ENCODE peak calls at places on chromosomes 12 and 14, in seven cellular contexts. N, Q, Y, K, E, L and X are unnamed samples.

GRCh38 chr12:79901506-79901905 is 33.4 kb downstream of the PPP1R12A start:
- DNase-seq in L (no peak), N (no peak), Y (no peak), E (no peak), K (no peak), Q (no peak), X (no peak)

GRCh38 chr12:4265280-4265679 is 8.3 kb upstream of the CCND2 start:
- DNase-seq in L (no peak), K (no peak), N (no peak), Q (no peak), E (no peak), Y (no peak), X (no peak)

GRCh38 chr12:63045020-63045860 is 105.8 kb downstream of the AVPR1A start:
- DNase-seq in L (no peak), N (no peak), Y (no peak), E (no peak), K (no peak), Q (no peak), X (peak)

GRCh38 chr14:23034498-23035302 is at the start of gene PSMB5:
- DNase-seq in K (peak), Q (peak), L (peak), N (peak), Y (peak), E (no peak), X (peak)

GRCh38 chr12:43332977-43333649 is 218.9 kb downstream of the ADAMTS20 start:
- DNase-seq in Q (no peak), N (no peak), Y (no peak), K (no peak), E (no peak), L (no peak), X (no peak)

GRCh38 chr14:58332514-58332913 is 34.2 kb downstream of the ARID4A start:
- DNase-seq in N (no peak), E (no peak), L (no peak), K (no peak), Y (no peak), Q (no peak), X (no peak)

GRCh38 chr14:35155962-35156361 is 33.6 kb downstream of the PRORP start:
- DNase-seq in E (no peak), K (no peak), N (peak), L (no peak), Y (no peak), Q (no peak), X (no peak)

GRCh38 chr14:97380539-97380941 is 583.4 kb downstream of the VRK1 start:
- DNase-seq in Y (no peak), Q (no peak), E (no peak), K (no peak), L (no peak), N (no peak), X (peak)

GRCh38 chr14:55062517-55063351 is 11.3 kb downstream of the MAPK1IP1L start:
- DNase-seq in Y (no peak), N (no peak), E (no peak), L (peak), K (no peak), Q (no peak), X (no peak)

GRCh38 chr12:20946732-20947131 is 136.2 kb downstream of the SLCO1B3 start:
- DNase-seq in Q (no peak), K (no peak), E (no peak), L (no peak), Y (no peak), N (peak), X (no peak)

GRCh38 chr12:104049278-104050257 is at the start of gene GLT8D2:
- DNase-seq in L (peak), Y (peak), N (peak), Q (no peak), K (peak), E (no peak), X (peak)

GRCh38 chr12:127143020-127143419 is 1124.0 kb upstream of the TMEM132C start:
- DNase-seq in E (no peak), L (no peak), Q (no peak), N (no peak), Y (no peak), K (no peak), X (no peak)

GRCh38 chr12:115597157-115597712 is 680.3 kb downstream of the MED13L start:
- DNase-seq in E (no peak), K (no peak), Y (no peak), N (no peak), L (no peak), Q (no peak), X (peak)

GRCh38 chr12:12086975-12087692 is 16.4 kb downstream of the BCL2L14 start:
- DNase-seq in Y (no peak), L (no peak), E (no peak), K (no peak), Q (no peak), N (no peak), X (no peak)

GRCh38 chr12:132776816-132777568 is 15.4 kb upstream of the ANKLE2 start:
- DNase-seq in N (peak), E (no peak), Q (no peak), Y (peak), K (no peak), L (peak), X (no peak)

GRCh38 chr12:76026643-76027063 is 4.9 kb downstream of the PHLDA1 start:
- DNase-seq in L (no peak), K (no peak), N (no peak), E (no peak), Q (no peak), Y (no peak), X (no peak)

GRCh38 chr14:92991536-92991935 is 68.6 kb downstream of the CHGA start:
- DNase-seq in E (no peak), L (no peak), Y (no peak), K (no peak), Q (no peak), N (no peak), X (no peak)

GRCh38 chr14:22544881-22545420 is 44.1 kb downstream of the DAD1 start:
- DNase-seq in N (no peak), L (no peak), Q (no peak), E (no peak), Y (no peak), K (no peak), X (no peak)

GRCh38 chr14:95268350-95268749 is 51.4 kb downstream of the CLMN start:
- DNase-seq in Y (no peak), Q (no peak), N (no peak), L (no peak), K (no peak), E (no peak), X (no peak)

GRCh38 chr12:52600475-52600874 is 788 bp downstream of the KRT72 start:
- DNase-seq in N (no peak), Y (no peak), K (no peak), L (no peak), E (no peak), Q (no peak), X (no peak)

GRCh38 chr12:68178774-68179439 is 19.4 kb upstream of the IFNG start:
- DNase-seq in K (no peak), E (no peak), L (no peak), N (no peak), Q (no peak), Y (no peak), X (no peak)

GRCh38 chr12:24909667-24910066 is 39.2 kb downstream of the BCAT1 start:
- DNase-seq in K (no peak), E (peak), L (peak), Y (no peak), Q (no peak), N (peak), X (peak)

GRCh38 chr12:32896438-32897275 is at the start of gene PKP2:
- DNase-seq in Y (peak), Q (no peak), L (peak), K (peak), N (peak), E (no peak), X (peak)

GRCh38 chr14:106507354-106507753 is 981.0 kb downstream of the TMEM121 start:
- DNase-seq in E (no peak), Q (no peak), L (no peak), Y (no peak), N (no peak), K (no peak), X (no peak)

GRCh38 chr12:42322567-42322966 is 3.3 kb downstream of the ZCRB1 start:
- DNase-seq in L (no peak), N (peak), Y (no peak), Q (no peak), K (no peak), E (no peak), X (no peak)

GRCh38 chr12:117202556-117202955 is 12.3 kb upstream of the FBXO21 start:
- DNase-seq in Y (no peak), Q (no peak), E (no peak), L (no peak), N (no peak), K (no peak), X (no peak)

GRCh38 chr14:100430571-100430970 is 107.4 kb downstream of the SLC25A47 start:
- DNase-seq in Y (no peak), L (no peak), N (no peak), E (no peak), Q (no peak), K (no peak), X (no peak)

GRCh38 chr12:12713932-12714275 is 3.3 kb upstream of the CDKN1B start:
- DNase-seq in E (no peak), L (no peak), K (no peak), Q (no peak), N (no peak), Y (no peak), X (no peak)

GRCh38 chr12:72075401-72075800 is 136.8 kb downstream of the TPH2 start:
- DNase-seq in L (no peak), K (no peak), N (no peak), Q (no peak), E (no peak), Y (no peak), X (no peak)

GRCh38 chr12:95142752-95143151 is 69.3 kb upstream of the NR2C1 start:
- DNase-seq in K (no peak), L (no peak), N (no peak), E (no peak), Q (no peak), Y (no peak), X (no peak)

GRCh38 chr14:70245026-70245425 is 56.3 kb upstream of the SLC8A3 start:
- DNase-seq in Q (no peak), L (no peak), K (no peak), E (no peak), N (no peak), Y (no peak), X (no peak)
- TF ChIP-seq POLR2A in Q (no peak), L (no peak), K (no peak), E (no peak), N (no peak), Y (no peak), X (no peak)

GRCh38 chr12:121135320-121135719 is 2.6 kb downstream of the P2RX7 start:
- DNase-seq in N (no peak), Y (no peak), E (no peak), K (no peak), Q (no peak), L (no peak), X (no peak)

GRCh38 chr12:121133838-121134237 is 1.2 kb downstream of the P2RX7 start:
- DNase-seq in Y (no peak), K (no peak), E (no peak), Q (no peak), L (no peak), N (no peak), X (no peak)

GRCh38 chr12:121131941-121132341 is 735 bp upstream of the P2RX7 start:
- DNase-seq in N (no peak), Y (no peak), Q (no peak), L (no peak), K (no peak), E (no peak), X (no peak)

GRCh38 chr12:121130866-121131373 is 1.8 kb upstream of the P2RX7 start:
- DNase-seq in L (no peak), Y (no peak), K (no peak), E (no peak), N (no peak), Q (no peak), X (no peak)

GRCh38 chr12:121132601-121133481 is at the start of gene P2RX7:
- DNase-seq in E (no peak), K (peak), L (peak), Y (peak), N (peak), Q (no peak), X (peak)
- TF ChIP-seq POLR2A in E (no peak), K (no peak), L (no peak), Y (no peak), N (peak), Q (no peak), X (peak)

GRCh38 chr14:32077081-32078029 is at the start of gene ARHGAP5:
- DNase-seq in K (peak), Y (peak), E (no peak), N (no peak), Q (peak), L (no peak), X (peak)
- TF ChIP-seq POLR2A in K (peak), Y (no peak), E (no peak), N (peak), Q (no peak), L (no peak), X (peak)

GRCh38 chr12:80938397-80938796 is 663 bp upstream of the LIN7A start:
- DNase-seq in Y (no peak), Q (no peak), L (no peak), E (no peak), K (no peak), N (no peak), X (no peak)

GRCh38 chr12:80937391-80938238 is at the start of gene LIN7A:
- DNase-seq in E (no peak), K (no peak), Q (no peak), L (peak), N (peak), Y (peak), X (peak)

GRCh38 chr12:80936353-80936641 is 1.4 kb downstream of the LIN7A start:
- DNase-seq in N (no peak), L (no peak), E (no peak), K (no peak), Y (no peak), Q (no peak), X (no peak)

GRCh38 chr12:80935076-80935475 is 2.7 kb downstream of the LIN7A start:
- DNase-seq in Q (no peak), N (no peak), L (no peak), K (no peak), E (no peak), Y (no peak), X (no peak)

DNA sequence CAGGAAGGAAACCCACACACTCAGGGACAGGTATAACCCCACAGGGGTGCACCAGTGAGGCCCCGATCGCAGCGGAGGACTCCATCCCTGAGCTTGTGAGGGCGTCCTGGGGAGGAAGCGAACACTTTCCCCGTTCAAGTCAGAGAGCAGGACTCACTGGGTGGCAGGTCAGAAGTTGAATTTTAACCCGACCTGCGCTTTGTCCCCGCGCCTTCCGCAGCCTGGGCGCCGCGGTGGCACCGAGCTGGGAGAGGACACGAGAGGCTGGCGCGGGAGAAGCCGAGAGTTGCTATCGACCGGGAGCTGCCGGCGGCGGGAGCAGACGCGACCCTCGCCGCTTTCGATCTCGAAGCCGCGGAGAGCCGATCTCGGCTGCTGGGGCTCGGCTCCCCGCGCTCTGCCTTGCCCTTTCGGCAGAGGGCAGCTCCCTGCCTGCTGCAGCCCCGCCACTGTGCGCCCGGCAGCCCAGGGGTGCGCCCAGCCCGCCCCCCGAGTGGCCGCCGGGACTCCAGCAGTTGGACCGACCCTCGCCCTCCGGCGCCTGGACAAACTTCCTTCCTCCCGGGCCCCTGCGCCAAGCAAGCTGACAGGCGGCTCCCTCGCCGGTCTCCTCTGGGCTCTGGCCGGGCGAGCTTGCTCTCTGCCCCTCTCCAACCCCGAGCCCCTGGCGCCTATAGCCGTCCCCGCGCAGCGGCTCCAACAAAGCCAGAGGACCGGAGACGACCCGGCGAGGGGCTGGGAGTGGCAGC is 918 bp downstream of the LIN7A start:
- DNase-seq in N (peak), L (peak), Y (peak), Q (no peak), E (no peak), K (peak), X (peak)
- TF ChIP-seq POLR2A in N (peak), L (no peak), Y (peak), Q (no peak), E (no peak), K (peak), X (no peak)